ENCODE peak calls at places on chromosomes 4 and X, in four cellular contexts. One of them, this sample, is unnamed.

GRCh38 chr4:16900325-16900724 is 1.9 kb upstream of the LDB2 start:
- DNase-seq in neuronal stem cell: no peak
- DNase-seq in IMR-90: no peak
- DNase-seq in mesenchymal stem cell: no peak
- DNase-seq in this sample: no peak

GRCh38 chr4:56658410-56659003 is 22.6 kb downstream of the HOPX start:
- DNase-seq in IMR-90: no peak
- DNase-seq in neuronal stem cell: no peak
- DNase-seq in mesenchymal stem cell: peak; percentile 52
- DNase-seq in this sample: no peak

GRCh38 chr4:3348621-3349020 is 55.8 kb downstream of the RGS12 start:
- DNase-seq in mesenchymal stem cell: no peak
- DNase-seq in IMR-90: no peak
- DNase-seq in neuronal stem cell: no peak
- DNase-seq in this sample: no peak

GRCh38 chr4:4680243-4680642 is 138.4 kb upstream of the STX18 start:
- DNase-seq in IMR-90: no peak
- DNase-seq in mesenchymal stem cell: no peak
- DNase-seq in neuronal stem cell: no peak
- DNase-seq in this sample: no peak

GRCh38 chr4:2436301-2436700 is 17.5 kb downstream of the CFAP99 start:
- DNase-seq in neuronal stem cell: no peak
- DNase-seq in IMR-90: no peak
- DNase-seq in mesenchymal stem cell: no peak
- DNase-seq in this sample: no peak

GRCh38 chr4:17494258-17494657 is 17.6 kb downstream of the QDPR start:
- DNase-seq in IMR-90: peak; percentile 78
- DNase-seq in mesenchymal stem cell: peak; percentile 83
- DNase-seq in neuronal stem cell: no peak
- DNase-seq in this sample: no peak

GRCh38 chr4:26021417-26022345 is 107.7 kb downstream of the SMIM20 start:
- DNase-seq in mesenchymal stem cell: no peak
- DNase-seq in IMR-90: no peak
- DNase-seq in neuronal stem cell: no peak
- DNase-seq in this sample: no peak

GRCh38 chr4:105666693-105667092 is 41.8 kb downstream of the INTS12 start:
- DNase-seq in IMR-90: peak; percentile 16
- DNase-seq in mesenchymal stem cell: peak; percentile 38
- DNase-seq in neuronal stem cell: no peak
- DNase-seq in this sample: no peak

GRCh38 chrX:24676403-24677024 is 17.2 kb upstream of the POLA1 start:
- DNase-seq in neuronal stem cell: no peak
- DNase-seq in mesenchymal stem cell: peak; percentile 9
- DNase-seq in IMR-90: no peak
- DNase-seq in this sample: no peak

GRCh38 chr4:169286562-169287301 is 16.0 kb upstream of the SH3RF1 start:
- DNase-seq in IMR-90: peak; percentile 19
- DNase-seq in neuronal stem cell: no peak
- DNase-seq in mesenchymal stem cell: no peak
- DNase-seq in this sample: no peak

GRCh38 chr4:126306152-126306869 is 991.6 kb downstream of the FAT4 start:
- DNase-seq in neuronal stem cell: no peak
- DNase-seq in mesenchymal stem cell: no peak
- DNase-seq in IMR-90: no peak
- DNase-seq in this sample: no peak

GRCh38 chr4:7805533-7806079 is 134.1 kb downstream of the AFAP1 start:
- DNase-seq in mesenchymal stem cell: peak; percentile 67
- DNase-seq in neuronal stem cell: no peak
- DNase-seq in IMR-90: peak; percentile 95
- DNase-seq in this sample: no peak

GRCh38 chrX:46203115-46203514 is 342.1 kb downstream of the ZNF674 start:
- DNase-seq in mesenchymal stem cell: no peak
- DNase-seq in neuronal stem cell: no peak
- DNase-seq in IMR-90: no peak
- DNase-seq in this sample: no peak

GRCh38 chrX:70504772-70505450 is 60.3 kb downstream of the DLG3 start:
- DNase-seq in neuronal stem cell: no peak
- DNase-seq in IMR-90: no peak
- DNase-seq in mesenchymal stem cell: no peak
- DNase-seq in this sample: no peak

GRCh38 chr4:87734936-87735335 is 64.4 kb upstream of the IBSP start:
- DNase-seq in neuronal stem cell: no peak
- DNase-seq in mesenchymal stem cell: no peak
- DNase-seq in IMR-90: no peak
- DNase-seq in this sample: no peak

GRCh38 chr4:123411976-123412589 is 15.5 kb downstream of the SPRY1 start:
- DNase-seq in mesenchymal stem cell: no peak
- DNase-seq in IMR-90: no peak
- DNase-seq in neuronal stem cell: no peak
- DNase-seq in this sample: no peak

GRCh38 chrX:24166078-24166477 is 16.5 kb downstream of the ZFX start:
- DNase-seq in mesenchymal stem cell: no peak
- DNase-seq in IMR-90: no peak
- DNase-seq in neuronal stem cell: no peak
- DNase-seq in this sample: no peak

GRCh38 chr4:148261861-148262260 is 180.4 kb downstream of the NR3C2 start:
- DNase-seq in IMR-90: peak; percentile 1
- DNase-seq in mesenchymal stem cell: no peak
- DNase-seq in neuronal stem cell: no peak
- DNase-seq in this sample: no peak

GRCh38 chrX:1813809-1814208 is 198.9 kb downstream of the ASMT start:
- DNase-seq in neuronal stem cell: no peak
- DNase-seq in IMR-90: no peak
- DNase-seq in mesenchymal stem cell: no peak
- DNase-seq in this sample: no peak

GRCh38 chrX:55867254-55867653 is 149.7 kb downstream of the RRAGB start:
- DNase-seq in mesenchymal stem cell: peak; percentile 2
- DNase-seq in IMR-90: peak; percentile 2
- DNase-seq in neuronal stem cell: no peak
- DNase-seq in this sample: no peak

GRCh38 chrX:13387656-13388421 is 68.0 kb upstream of the ATXN3L start:
- DNase-seq in neuronal stem cell: no peak
- DNase-seq in mesenchymal stem cell: peak; percentile 38
- DNase-seq in IMR-90: peak; percentile 23
- DNase-seq in this sample: no peak

GRCh38 chrX:83145910-83146309 is 362.2 kb upstream of the POU3F4 start:
- DNase-seq in mesenchymal stem cell: no peak
- DNase-seq in IMR-90: no peak
- DNase-seq in neuronal stem cell: no peak
- DNase-seq in this sample: no peak

DNA sequence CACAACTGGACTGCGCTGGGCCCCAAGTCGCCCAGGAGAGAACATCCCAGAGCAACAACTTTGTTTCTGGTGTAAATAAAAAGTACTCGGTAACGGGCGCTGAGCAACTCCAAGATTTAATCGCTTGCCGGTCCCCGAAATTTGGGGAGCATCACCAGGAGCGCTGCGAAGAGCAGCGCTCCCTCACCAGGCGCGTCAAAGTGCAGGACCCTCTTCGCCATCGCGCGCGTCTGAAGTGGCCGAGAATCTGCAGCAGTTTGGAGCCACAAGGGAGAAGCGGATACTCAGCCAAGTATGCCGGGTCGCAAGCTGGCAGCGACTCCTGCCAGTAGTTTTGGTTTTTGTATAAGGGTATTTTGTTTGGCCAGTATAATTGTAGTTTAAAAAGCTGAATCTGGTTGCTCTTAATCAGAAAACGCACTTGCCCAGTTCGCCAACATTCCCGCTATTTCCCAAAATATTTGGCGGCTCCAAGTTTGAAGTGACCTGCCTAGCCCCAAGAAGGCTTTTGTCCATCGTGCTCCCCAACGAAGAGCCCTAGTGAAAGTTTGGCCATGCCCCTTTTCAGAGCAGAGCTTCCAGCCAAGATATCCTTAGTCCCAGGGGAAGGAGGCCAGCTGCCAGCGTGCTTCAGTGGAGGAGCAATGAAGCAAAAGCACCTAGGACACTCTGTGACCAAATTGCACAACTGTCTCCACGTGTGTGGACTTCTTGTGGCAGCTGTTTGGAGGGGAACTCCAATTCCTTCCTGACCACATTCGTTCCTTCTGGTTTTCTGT is 557 bp upstream of the KDR start:
- DNase-seq in neuronal stem cell: no peak
- DNase-seq in IMR-90: no peak
- DNase-seq in mesenchymal stem cell: peak; percentile 26
- DNase-seq in this sample: peak; percentile 33
- H4K91ac ChIP-seq in neuronal stem cell: no peak overlapping the region
- H4K91ac ChIP-seq in IMR-90: no peak overlapping the region
- H4K91ac ChIP-seq in mesenchymal stem cell: no peak overlapping the region
- H4K91ac ChIP-seq in this sample: no peak overlapping the region

GRCh38 chrX:72268601-72269365 is 8.3 kb downstream of the RPS4X start:
- DNase-seq in mesenchymal stem cell: peak; percentile 67
- DNase-seq in IMR-90: peak; percentile 92
- DNase-seq in neuronal stem cell: no peak
- DNase-seq in this sample: no peak

GRCh38 chrX:72271812-72272211 is 5.2 kb downstream of the RPS4X start:
- DNase-seq in neuronal stem cell: no peak
- DNase-seq in IMR-90: no peak
- DNase-seq in mesenchymal stem cell: no peak
- DNase-seq in this sample: no peak

GRCh38 chrX:72269671-72270251 is 7.3 kb downstream of the RPS4X start:
- DNase-seq in IMR-90: peak; percentile 83
- DNase-seq in mesenchymal stem cell: peak; percentile 69
- DNase-seq in neuronal stem cell: no peak
- DNase-seq in this sample: no peak

GRCh38 chrX:72271091-72271490 is 6.0 kb downstream of the RPS4X start:
- DNase-seq in mesenchymal stem cell: no peak
- DNase-seq in neuronal stem cell: no peak
- DNase-seq in IMR-90: no peak
- DNase-seq in this sample: no peak

GRCh38 chrX:72270316-72270866 is 6.7 kb downstream of the RPS4X start:
- DNase-seq in neuronal stem cell: no peak
- DNase-seq in IMR-90: no peak
- DNase-seq in mesenchymal stem cell: no peak
- DNase-seq in this sample: no peak
- H4K91ac ChIP-seq in neuronal stem cell: no peak overlapping the region
- H4K91ac ChIP-seq in IMR-90: no peak overlapping the region
- H4K91ac ChIP-seq in mesenchymal stem cell: no peak overlapping the region
- H4K91ac ChIP-seq in this sample: no peak overlapping the region

GRCh38 chr4:55079451-55080173 is 45.8 kb downstream of the KDR start:
- DNase-seq in neuronal stem cell: no peak
- DNase-seq in mesenchymal stem cell: no peak
- DNase-seq in IMR-90: no peak
- DNase-seq in this sample: no peak
- H4K91ac ChIP-seq in neuronal stem cell: no peak overlapping the region
- H4K91ac ChIP-seq in mesenchymal stem cell: no peak overlapping the region
- H4K91ac ChIP-seq in IMR-90: no peak overlapping the region
- H4K91ac ChIP-seq in this sample: no peak overlapping the region

GRCh38 chrX:119606508-119607389 is 525 bp upstream of the NKRF start:
- DNase-seq in neuronal stem cell: no peak
- DNase-seq in IMR-90: peak; percentile 49
- DNase-seq in mesenchymal stem cell: no peak
- DNase-seq in this sample: no peak

GRCh38 chrX:119605739-119606507 is at the start of gene NKRF:
- DNase-seq in mesenchymal stem cell: peak; percentile 90
- DNase-seq in neuronal stem cell: peak; percentile 75
- DNase-seq in IMR-90: peak; percentile 90
- DNase-seq in this sample: peak; percentile 87

GRCh38 chrX:119605398-119605738 is 856 bp downstream of the NKRF start:
- DNase-seq in mesenchymal stem cell: peak; percentile 3
- DNase-seq in IMR-90: no peak
- DNase-seq in neuronal stem cell: no peak
- DNase-seq in this sample: no peak

GRCh38 chrX:119602701-119603255 is 3.4 kb downstream of the NKRF start:
- DNase-seq in neuronal stem cell: no peak
- DNase-seq in IMR-90: no peak
- DNase-seq in mesenchymal stem cell: no peak
- DNase-seq in this sample: no peak

GRCh38 chrX:119604778-119605177 is 1.4 kb downstream of the NKRF start:
- DNase-seq in neuronal stem cell: no peak
- DNase-seq in IMR-90: no peak
- DNase-seq in mesenchymal stem cell: no peak
- DNase-seq in this sample: no peak
- H4K91ac ChIP-seq in neuronal stem cell: no peak overlapping the region
- H4K91ac ChIP-seq in IMR-90: no peak overlapping the region
- H4K91ac ChIP-seq in mesenchymal stem cell: no peak overlapping the region
- H4K91ac ChIP-seq in this sample: no peak overlapping the region

DNA sequence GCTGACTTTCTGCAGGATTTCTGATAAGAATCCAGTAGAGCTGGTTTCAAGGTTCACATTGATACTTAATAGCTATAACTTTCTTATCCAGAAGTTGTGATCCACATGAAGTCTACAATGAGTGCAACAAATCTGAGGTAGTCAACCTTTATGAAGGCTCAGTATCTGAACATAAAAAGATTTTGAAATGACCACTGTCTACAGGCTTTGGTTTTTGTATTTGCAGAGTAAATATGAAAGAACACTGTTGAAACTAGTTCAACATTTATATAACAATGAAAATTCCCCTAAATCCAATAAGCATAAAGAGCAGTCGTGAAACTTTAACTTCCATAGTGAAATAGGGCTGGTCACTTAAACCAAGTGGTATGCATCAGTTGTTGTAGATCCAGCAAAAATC is 55.6 kb upstream of the RLIM start:
- DNase-seq in IMR-90: no peak
- DNase-seq in mesenchymal stem cell: no peak
- DNase-seq in neuronal stem cell: no peak
- DNase-seq in this sample: no peak
- H4K91ac ChIP-seq in IMR-90: no peak overlapping the region
- H4K91ac ChIP-seq in mesenchymal stem cell: no peak overlapping the region
- H4K91ac ChIP-seq in neuronal stem cell: no peak overlapping the region
- H4K91ac ChIP-seq in this sample: no peak overlapping the region

GRCh38 chr4:181951265-181951664 is 291.9 kb upstream of the TENM3 start:
- DNase-seq in mesenchymal stem cell: no peak
- DNase-seq in IMR-90: no peak
- DNase-seq in neuronal stem cell: no peak
- DNase-seq in this sample: no peak
- H4K91ac ChIP-seq in mesenchymal stem cell: no peak overlapping the region
- H4K91ac ChIP-seq in IMR-90: peak overlapping the region; percentile 30
- H4K91ac ChIP-seq in neuronal stem cell: no peak overlapping the region
- H4K91ac ChIP-seq in this sample: no peak overlapping the region

This sample was measured in H9.